ENCODE peak calls at places on chromosomes 4 and X, in nine cellular contexts. K, E, H, L, B, P, C, N and U are unnamed samples.
A peak's percentile ranks its signal among the peaks of the same experiment; 100 is the strongest.

GRCh38 chrX:148871422-148872152 is 371.2 kb downstream of the AFF2 start:
- DNase-seq in K (no peak), P (no peak), C (peak; percentile 62), L (no peak), E (no peak), B (no peak), H (no peak), N (peak; percentile 72), U (no peak)

GRCh38 chr4:91525627-91526026 is 778.1 kb upstream of the GRID2 start:
- DNase-seq in N (no peak), L (no peak), B (no peak), E (no peak), P (no peak), H (no peak), K (no peak), C (no peak), U (no peak)

GRCh38 chr4:89469930-89470375 is 162.4 kb upstream of the GPRIN3 start:
- DNase-seq in N (peak; percentile 72), C (peak; percentile 89), K (no peak), H (no peak), E (no peak), P (peak; percentile 80), B (no peak), L (peak; percentile 79), U (no peak)

GRCh38 chr4:766152-766515 is 59.8 kb downstream of the CPLX1 start:
- DNase-seq in B (no peak), L (no peak), C (peak; percentile 43), N (peak; percentile 24), E (no peak), P (no peak), H (no peak), K (no peak), U (no peak)

GRCh38 chr4:6377626-6378492 is 94.6 kb downstream of the PPP2R2C start:
- DNase-seq in N (no peak), K (no peak), B (no peak), L (no peak), E (no peak), C (no peak), P (no peak), H (no peak), U (peak; percentile 73)

GRCh38 chr4:8315343-8316250 is 46.0 kb downstream of the HTRA3 start:
- DNase-seq in C (peak; percentile 90), K (no peak), N (peak; percentile 65), H (no peak), B (peak; percentile 50), E (peak; percentile 81), P (no peak), L (peak; percentile 12), U (peak; percentile 88)

GRCh38 chr4:10671750-10672149 is 12.8 kb downstream of the CLNK start:
- DNase-seq in E (no peak), N (no peak), P (no peak), L (no peak), B (no peak), K (no peak), C (no peak), H (no peak), U (no peak)

GRCh38 chrX:14095702-14096101 is 66.0 kb upstream of the GEMIN8 start:
- DNase-seq in P (no peak), B (peak; percentile 65), E (peak; percentile 43), K (peak; percentile 25), N (peak; percentile 34), L (peak; percentile 44), H (peak; percentile 3), C (peak; percentile 63), U (no peak)

GRCh38 chr4:48799157-48799556 is 19.1 kb upstream of the FRYL start:
- DNase-seq in B (no peak), N (no peak), C (peak; percentile 38), H (no peak), K (no peak), P (no peak), E (no peak), L (no peak), U (no peak)

GRCh38 chr4:98290511-98290910 is 29.3 kb downstream of the RAP1GDS1 start:
- DNase-seq in K (no peak), C (peak; percentile 86), P (no peak), L (no peak), E (no peak), B (no peak), H (no peak), N (peak; percentile 53), U (no peak)

GRCh38 chr4:67875011-67875410 is 8.8 kb downstream of the TMPRSS11D start:
- DNase-seq in L (no peak), C (no peak), B (no peak), N (no peak), H (no peak), K (no peak), E (no peak), P (no peak), U (no peak)